ENCODE peak calls at places on chromosomes 2 and 18, in seven cellular contexts. S, T, J, E, C, A and Y are unnamed samples.

GRCh38 chr2:68463287-68463877 is 3.7 kb downstream of the FBXO48 start:
- DNase-seq in S (no peak), T (no peak), J (peak), E (no peak), C (peak), A (no peak), Y (no peak)

GRCh38 chr2:45275806-45276205 is 266.6 kb upstream of the SIX2 start:
- DNase-seq in S (no peak), T (no peak), J (no peak), E (no peak), C (no peak), A (no peak), Y (no peak)

GRCh38 chr2:20592106-20593071 is 58.5 kb downstream of the HS1BP3 start:
- DNase-seq in S (peak), T (peak), J (no peak), E (peak), C (no peak), A (peak), Y (no peak)

GRCh38 chr18:4384932-4385331 is 70.2 kb downstream of the DLGAP1 start:
- DNase-seq in S (no peak), T (no peak), J (no peak), E (no peak), C (no peak), A (no peak), Y (no peak)

GRCh38 chr2:101831351-101831865 is 133.9 kb downstream of the MAP4K4 start:
- DNase-seq in S (peak), T (peak), J (peak), E (peak), C (peak), A (peak), Y (peak)

GRCh38 chr2:30443081-30443480 is 4.0 kb upstream of the LCLAT1 start:
- DNase-seq in S (no peak), T (no peak), J (no peak), E (no peak), C (no peak), A (no peak), Y (no peak)

GRCh38 chr2:130796280-130796679 is 40.4 kb upstream of the ARHGEF4 start:
- DNase-seq in S (no peak), T (no peak), J (no peak), E (no peak), C (no peak), A (no peak), Y (no peak)

GRCh38 chr2:47108638-47109372 is 46.3 kb downstream of the STPG4 start:
- DNase-seq in S (no peak), T (no peak), J (no peak), E (no peak), C (no peak), A (no peak), Y (no peak)

GRCh38 chr2:110812726-110813645 is 80.6 kb downstream of the ACOXL start:
- DNase-seq in S (no peak), T (no peak), J (no peak), E (no peak), C (no peak), A (no peak), Y (no peak)

GRCh38 chr18:41444943-41445342 is 510.1 kb upstream of the PIK3C3 start:
- DNase-seq in S (no peak), T (no peak), J (no peak), E (no peak), C (no peak), A (no peak), Y (no peak)

GRCh38 chr2:177334940-177335543 is 57.5 kb upstream of the AGPS start:
- DNase-seq in S (no peak), T (no peak), J (peak), E (no peak), C (peak), A (peak), Y (no peak)

GRCh38 chr2:189836644-189837043 is 52.4 kb downstream of the PMS1 start:
- DNase-seq in S (no peak), T (no peak), J (peak), E (no peak), C (peak), A (no peak), Y (no peak)

GRCh38 chr2:36658277-36658748 is 38.2 kb upstream of the VIT start:
- DNase-seq in S (no peak), T (no peak), J (no peak), E (no peak), C (no peak), A (no peak), Y (no peak)

GRCh38 chr2:241035142-241035817 is 36.9 kb downstream of the SNED1 start:
- DNase-seq in S (no peak), T (no peak), J (no peak), E (peak), C (no peak), A (no peak), Y (no peak)

GRCh38 chr2:12725238-12726187 is 8.8 kb downstream of the TRIB2 start:
- DNase-seq in S (no peak), T (no peak), J (no peak), E (no peak), C (no peak), A (no peak), Y (no peak)

GRCh38 chr2:75528221-75528977 is 32.3 kb downstream of the EVA1A start:
- DNase-seq in S (no peak), T (no peak), J (no peak), E (no peak), C (no peak), A (no peak), Y (no peak)

GRCh38 chr18:51196811-51197660 is 445 bp downstream of the MEX3C start:
- DNase-seq in S (peak), T (peak), J (peak), E (peak), C (peak), A (peak), Y (peak)

GRCh38 chr2:24009680-24010476 is at the start of gene MFSD2B:
- DNase-seq in S (no peak), T (no peak), J (no peak), E (no peak), C (no peak), A (no peak), Y (no peak)

GRCh38 chr2:8058652-8059051 is 623.2 kb upstream of the ID2 start:
- DNase-seq in S (no peak), T (no peak), J (no peak), E (no peak), C (peak), A (no peak), Y (no peak)

GRCh38 chr2:63050186-63050915 is at the start of gene OTX1:
- DNase-seq in S (no peak), T (peak), J (peak), E (no peak), C (no peak), A (peak), Y (no peak)
- H3K4me3 ChIP-seq in S (peak), T (peak), J (peak), E (peak), C (peak), A (peak), Y (peak)

GRCh38 chr2:26764078-26764887 is at the start of gene SLC35F6:
- DNase-seq in S (peak), T (peak), J (peak), E (peak), C (peak), A (peak), Y (peak)

GRCh38 chr2:26764906-26765305 is 822 bp downstream of the SLC35F6 start:
- DNase-seq in S (no peak), T (no peak), J (no peak), E (no peak), C (no peak), A (no peak), Y (no peak)

GRCh38 chr2:26767894-26768487 is 3.9 kb downstream of the SLC35F6 start:
- DNase-seq in S (no peak), T (no peak), J (no peak), E (no peak), C (no peak), A (no peak), Y (no peak)

GRCh38 chr2:26767129-26767528 is 3.0 kb downstream of the SLC35F6 start:
- DNase-seq in S (no peak), T (no peak), J (no peak), E (no peak), C (no peak), A (no peak), Y (no peak)

GRCh38 chr2:26765475-26766200 is 1.6 kb downstream of the SLC35F6 start:
- DNase-seq in S (no peak), T (no peak), J (no peak), E (no peak), C (no peak), A (no peak), Y (no peak)
- H3K4me3 ChIP-seq in S (peak), T (no peak), J (peak), E (peak), C (peak), A (peak), Y (no peak)

GRCh38 chr18:9802175-9802747 is 83.5 kb upstream of the TXNDC2 start:
- DNase-seq in S (no peak), T (no peak), J (no peak), E (no peak), C (no peak), A (no peak), Y (no peak)

GRCh38 chr18:9806905-9807304 is 78.9 kb upstream of the TXNDC2 start:
- DNase-seq in S (no peak), T (no peak), J (no peak), E (no peak), C (peak), A (no peak), Y (no peak)

GRCh38 chr18:9802774-9803697 is 82.7 kb upstream of the TXNDC2 start:
- DNase-seq in S (no peak), T (no peak), J (peak), E (peak), C (peak), A (no peak), Y (no peak)

GRCh38 chr18:9803698-9804516 is 81.9 kb upstream of the TXNDC2 start:
- DNase-seq in S (no peak), T (no peak), J (no peak), E (peak), C (peak), A (no peak), Y (no peak)

DNA sequence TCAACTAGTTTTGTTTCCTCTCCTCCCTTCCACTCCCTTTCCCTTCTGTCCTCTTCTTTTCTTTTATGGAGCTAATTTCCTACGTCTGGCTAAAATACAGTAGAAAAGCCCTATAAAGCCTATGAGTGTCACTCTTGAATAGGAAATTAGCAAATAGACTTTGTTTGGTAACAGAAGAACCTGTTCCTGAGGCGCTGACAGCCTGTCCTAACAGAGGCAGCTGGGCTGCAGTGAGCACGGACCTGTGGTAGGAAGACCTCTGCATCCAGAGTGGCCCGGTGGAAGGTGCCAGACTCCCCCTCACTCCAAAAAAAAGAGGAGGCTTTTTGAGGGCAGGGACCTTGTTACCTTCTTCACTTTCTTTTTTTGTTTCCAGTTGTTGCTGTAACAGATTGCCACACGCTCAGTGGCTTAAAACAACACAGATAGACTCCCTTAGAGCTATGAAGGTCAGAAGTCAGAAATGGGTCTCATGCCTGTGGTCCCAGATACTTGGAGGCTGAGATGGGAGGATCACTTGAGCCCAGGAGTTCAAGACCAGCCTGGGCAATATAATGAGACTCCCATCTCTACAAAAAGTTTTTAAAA is 81.2 kb upstream of the TXNDC2 start:
- DNase-seq in S (no peak), T (no peak), J (no peak), E (no peak), C (no peak), A (no peak), Y (no peak)
- H3K4me3 ChIP-seq in S (no peak), T (no peak), J (no peak), E (no peak), C (no peak), A (no peak), Y (no peak)

GRCh38 chr2:88055049-88055435 is 541 bp downstream of the KRCC1 start:
- DNase-seq in S (no peak), T (no peak), J (peak), E (no peak), C (peak), A (no peak), Y (no peak)

GRCh38 chr2:88054300-88055048 is 1.1 kb downstream of the KRCC1 start:
- DNase-seq in S (no peak), T (no peak), J (peak), E (no peak), C (peak), A (no peak), Y (no peak)

GRCh38 chr2:88055436-88056128 is at the start of gene KRCC1:
- DNase-seq in S (peak), T (peak), J (peak), E (peak), C (peak), A (peak), Y (peak)

GRCh38 chr2:88051792-88052191 is 3.8 kb downstream of the KRCC1 start:
- DNase-seq in S (no peak), T (no peak), J (no peak), E (no peak), C (no peak), A (no peak), Y (no peak)

GRCh38 chr2:88053301-88053700 is 2.3 kb downstream of the KRCC1 start:
- DNase-seq in S (no peak), T (no peak), J (peak), E (no peak), C (peak), A (peak), Y (no peak)
- H3K4me3 ChIP-seq in S (no peak), T (no peak), J (peak), E (no peak), C (peak), A (no peak), Y (no peak)